ENCODE peak calls at places on chromosomes 7 and 10, in nine cellular contexts. One of them, this sample, is unnamed.

GRCh38 chr7:33853361-33854062 is 51.8 kb upstream of the BMPER start:
- DNase-seq in foreskin fibroblast: peak
- DNase-seq in H9: no peak
- DNase-seq in HFFc6: peak
- DNase-seq in stimulated activated CD8-positive, alpha-beta memory T cell treated with anti-CD3 and anti-CD28 coated beads, Interleukin-7, amount 100 ng/mL, for 1 hour: no peak
- DNase-seq in suprapubic skin: no peak
- DNase-seq in activated CD4-positive, alpha-beta T cell treated with anti-CD3 and anti-CD28 coated beads, Interleukin-2, amount 50 U/mL, for 4 hours: no peak
- DNase-seq in activated T-helper 2 cell treated with anti-CD3 and anti-CD28 coated beads, Interferon-gamma antibody, Interleukin-2, Interleukin-4, amounts not matched to agents 10 μg/mL and 5 μg/mL and 100 μg/mL, durations not matched to agents 14 hours and 24 hours and 36 hours: no peak
- DNase-seq in HT1080: peak
- DNase-seq in this sample: no peak

GRCh38 chr10:1089017-1089689 is 33.0 kb downstream of the WDR37 start:
- DNase-seq in HT1080: no peak
- DNase-seq in H9: no peak
- DNase-seq in foreskin fibroblast: no peak
- DNase-seq in activated CD4-positive, alpha-beta T cell treated with anti-CD3 and anti-CD28 coated beads, Interleukin-2, amount 50 U/mL, for 4 hours: no peak
- DNase-seq in HFFc6: no peak
- DNase-seq in stimulated activated CD8-positive, alpha-beta memory T cell treated with anti-CD3 and anti-CD28 coated beads, Interleukin-7, amount 100 ng/mL, for 1 hour: no peak
- DNase-seq in suprapubic skin: no peak
- DNase-seq in activated T-helper 2 cell treated with anti-CD3 and anti-CD28 coated beads, Interferon-gamma antibody, Interleukin-2, Interleukin-4, amounts not matched to agents 10 μg/mL and 5 μg/mL and 100 μg/mL, durations not matched to agents 14 hours and 24 hours and 36 hours: no peak
- DNase-seq in this sample: no peak

GRCh38 chr7:36280840-36281812 is 108.5 kb upstream of the ANLN start:
- DNase-seq in HT1080: peak
- DNase-seq in activated CD4-positive, alpha-beta T cell treated with anti-CD3 and anti-CD28 coated beads, Interleukin-2, amount 50 U/mL, for 4 hours: no peak
- DNase-seq in HFFc6: peak
- DNase-seq in suprapubic skin: peak
- DNase-seq in foreskin fibroblast: peak
- DNase-seq in activated T-helper 2 cell treated with anti-CD3 and anti-CD28 coated beads, Interferon-gamma antibody, Interleukin-2, Interleukin-4, amounts not matched to agents 10 μg/mL and 5 μg/mL and 100 μg/mL, durations not matched to agents 14 hours and 24 hours and 36 hours: no peak
- DNase-seq in stimulated activated CD8-positive, alpha-beta memory T cell treated with anti-CD3 and anti-CD28 coated beads, Interleukin-7, amount 100 ng/mL, for 1 hour: no peak
- DNase-seq in H9: peak
- DNase-seq in this sample: no peak

GRCh38 chr7:75776295-75776971 is 4.4 kb upstream of the CCL26 start:
- DNase-seq in activated T-helper 2 cell treated with anti-CD3 and anti-CD28 coated beads, Interferon-gamma antibody, Interleukin-2, Interleukin-4, amounts not matched to agents 10 μg/mL and 5 μg/mL and 100 μg/mL, durations not matched to agents 14 hours and 24 hours and 36 hours: peak
- DNase-seq in stimulated activated CD8-positive, alpha-beta memory T cell treated with anti-CD3 and anti-CD28 coated beads, Interleukin-7, amount 100 ng/mL, for 1 hour: peak
- DNase-seq in HT1080: peak
- DNase-seq in foreskin fibroblast: peak
- DNase-seq in activated CD4-positive, alpha-beta T cell treated with anti-CD3 and anti-CD28 coated beads, Interleukin-2, amount 50 U/mL, for 4 hours: peak
- DNase-seq in HFFc6: peak
- DNase-seq in suprapubic skin: no peak
- DNase-seq in H9: no peak
- DNase-seq in this sample: peak

GRCh38 chr7:83872501-83872900 is 223.6 kb upstream of the SEMA3E start:
- DNase-seq in activated CD4-positive, alpha-beta T cell treated with anti-CD3 and anti-CD28 coated beads, Interleukin-2, amount 50 U/mL, for 4 hours: no peak
- DNase-seq in H9: no peak
- DNase-seq in suprapubic skin: no peak
- DNase-seq in HT1080: no peak
- DNase-seq in foreskin fibroblast: no peak
- DNase-seq in activated T-helper 2 cell treated with anti-CD3 and anti-CD28 coated beads, Interferon-gamma antibody, Interleukin-2, Interleukin-4, amounts not matched to agents 10 μg/mL and 5 μg/mL and 100 μg/mL, durations not matched to agents 14 hours and 24 hours and 36 hours: no peak
- DNase-seq in HFFc6: no peak
- DNase-seq in stimulated activated CD8-positive, alpha-beta memory T cell treated with anti-CD3 and anti-CD28 coated beads, Interleukin-7, amount 100 ng/mL, for 1 hour: no peak
- DNase-seq in this sample: no peak

GRCh38 chr7:38027884-38028455 is 107.5 kb downstream of the EPDR1 start:
- DNase-seq in stimulated activated CD8-positive, alpha-beta memory T cell treated with anti-CD3 and anti-CD28 coated beads, Interleukin-7, amount 100 ng/mL, for 1 hour: no peak
- DNase-seq in activated T-helper 2 cell treated with anti-CD3 and anti-CD28 coated beads, Interferon-gamma antibody, Interleukin-2, Interleukin-4, amounts not matched to agents 10 μg/mL and 5 μg/mL and 100 μg/mL, durations not matched to agents 14 hours and 24 hours and 36 hours: no peak
- DNase-seq in HT1080: peak
- DNase-seq in foreskin fibroblast: no peak
- DNase-seq in suprapubic skin: no peak
- DNase-seq in HFFc6: no peak
- DNase-seq in H9: no peak
- DNase-seq in activated CD4-positive, alpha-beta T cell treated with anti-CD3 and anti-CD28 coated beads, Interleukin-2, amount 50 U/mL, for 4 hours: no peak
- DNase-seq in this sample: no peak

GRCh38 chr7:47576031-47576908 is 5.6 kb downstream of the TNS3 start:
- DNase-seq in HT1080: no peak
- DNase-seq in HFFc6: peak
- DNase-seq in suprapubic skin: no peak
- DNase-seq in H9: no peak
- DNase-seq in activated CD4-positive, alpha-beta T cell treated with anti-CD3 and anti-CD28 coated beads, Interleukin-2, amount 50 U/mL, for 4 hours: no peak
- DNase-seq in stimulated activated CD8-positive, alpha-beta memory T cell treated with anti-CD3 and anti-CD28 coated beads, Interleukin-7, amount 100 ng/mL, for 1 hour: no peak
- DNase-seq in activated T-helper 2 cell treated with anti-CD3 and anti-CD28 coated beads, Interferon-gamma antibody, Interleukin-2, Interleukin-4, amounts not matched to agents 10 μg/mL and 5 μg/mL and 100 μg/mL, durations not matched to agents 14 hours and 24 hours and 36 hours: no peak
- DNase-seq in foreskin fibroblast: no peak
- DNase-seq in this sample: no peak

GRCh38 chr10:113283189-113283588 is 269.7 kb upstream of the HABP2 start:
- DNase-seq in activated T-helper 2 cell treated with anti-CD3 and anti-CD28 coated beads, Interferon-gamma antibody, Interleukin-2, Interleukin-4, amounts not matched to agents 10 μg/mL and 5 μg/mL and 100 μg/mL, durations not matched to agents 14 hours and 24 hours and 36 hours: no peak
- DNase-seq in activated CD4-positive, alpha-beta T cell treated with anti-CD3 and anti-CD28 coated beads, Interleukin-2, amount 50 U/mL, for 4 hours: no peak
- DNase-seq in foreskin fibroblast: no peak
- DNase-seq in H9: no peak
- DNase-seq in stimulated activated CD8-positive, alpha-beta memory T cell treated with anti-CD3 and anti-CD28 coated beads, Interleukin-7, amount 100 ng/mL, for 1 hour: no peak
- DNase-seq in HT1080: peak
- DNase-seq in suprapubic skin: no peak
- DNase-seq in HFFc6: no peak
- DNase-seq in this sample: no peak

GRCh38 chr10:130193493-130194193 is 57.5 kb downstream of the GLRX3 start:
- DNase-seq in activated CD4-positive, alpha-beta T cell treated with anti-CD3 and anti-CD28 coated beads, Interleukin-2, amount 50 U/mL, for 4 hours: no peak
- DNase-seq in HT1080: no peak
- DNase-seq in HFFc6: no peak
- DNase-seq in stimulated activated CD8-positive, alpha-beta memory T cell treated with anti-CD3 and anti-CD28 coated beads, Interleukin-7, amount 100 ng/mL, for 1 hour: no peak
- DNase-seq in suprapubic skin: no peak
- DNase-seq in H9: no peak
- DNase-seq in foreskin fibroblast: no peak
- DNase-seq in activated T-helper 2 cell treated with anti-CD3 and anti-CD28 coated beads, Interferon-gamma antibody, Interleukin-2, Interleukin-4, amounts not matched to agents 10 μg/mL and 5 μg/mL and 100 μg/mL, durations not matched to agents 14 hours and 24 hours and 36 hours: no peak
- DNase-seq in this sample: no peak

GRCh38 chr7:55523366-55523765 is 48.9 kb downstream of the VOPP1 start:
- DNase-seq in activated CD4-positive, alpha-beta T cell treated with anti-CD3 and anti-CD28 coated beads, Interleukin-2, amount 50 U/mL, for 4 hours: no peak
- DNase-seq in H9: no peak
- DNase-seq in activated T-helper 2 cell treated with anti-CD3 and anti-CD28 coated beads, Interferon-gamma antibody, Interleukin-2, Interleukin-4, amounts not matched to agents 10 μg/mL and 5 μg/mL and 100 μg/mL, durations not matched to agents 14 hours and 24 hours and 36 hours: no peak
- DNase-seq in HT1080: no peak
- DNase-seq in suprapubic skin: no peak
- DNase-seq in foreskin fibroblast: no peak
- DNase-seq in HFFc6: no peak
- DNase-seq in stimulated activated CD8-positive, alpha-beta memory T cell treated with anti-CD3 and anti-CD28 coated beads, Interleukin-7, amount 100 ng/mL, for 1 hour: no peak
- DNase-seq in this sample: no peak

GRCh38 chr10:122154733-122155366 is 116.2 kb upstream of the BTBD16 start:
- DNase-seq in activated CD4-positive, alpha-beta T cell treated with anti-CD3 and anti-CD28 coated beads, Interleukin-2, amount 50 U/mL, for 4 hours: no peak
- DNase-seq in activated T-helper 2 cell treated with anti-CD3 and anti-CD28 coated beads, Interferon-gamma antibody, Interleukin-2, Interleukin-4, amounts not matched to agents 10 μg/mL and 5 μg/mL and 100 μg/mL, durations not matched to agents 14 hours and 24 hours and 36 hours: no peak
- DNase-seq in suprapubic skin: no peak
- DNase-seq in HFFc6: peak
- DNase-seq in foreskin fibroblast: peak
- DNase-seq in H9: peak
- DNase-seq in stimulated activated CD8-positive, alpha-beta memory T cell treated with anti-CD3 and anti-CD28 coated beads, Interleukin-7, amount 100 ng/mL, for 1 hour: no peak
- DNase-seq in HT1080: no peak
- DNase-seq in this sample: no peak

GRCh38 chr10:7596356-7596755 is 70.4 kb downstream of the ITIH5 start:
- DNase-seq in H9: no peak
- DNase-seq in stimulated activated CD8-positive, alpha-beta memory T cell treated with anti-CD3 and anti-CD28 coated beads, Interleukin-7, amount 100 ng/mL, for 1 hour: no peak
- DNase-seq in HFFc6: no peak
- DNase-seq in foreskin fibroblast: no peak
- DNase-seq in activated CD4-positive, alpha-beta T cell treated with anti-CD3 and anti-CD28 coated beads, Interleukin-2, amount 50 U/mL, for 4 hours: no peak
- DNase-seq in suprapubic skin: no peak
- DNase-seq in activated T-helper 2 cell treated with anti-CD3 and anti-CD28 coated beads, Interferon-gamma antibody, Interleukin-2, Interleukin-4, amounts not matched to agents 10 μg/mL and 5 μg/mL and 100 μg/mL, durations not matched to agents 14 hours and 24 hours and 36 hours: no peak
- DNase-seq in HT1080: no peak
- DNase-seq in this sample: no peak

GRCh38 chr10:10094700-10095099 is 923.0 kb upstream of the CELF2 start:
- DNase-seq in H9: no peak
- DNase-seq in foreskin fibroblast: no peak
- DNase-seq in activated CD4-positive, alpha-beta T cell treated with anti-CD3 and anti-CD28 coated beads, Interleukin-2, amount 50 U/mL, for 4 hours: no peak
- DNase-seq in suprapubic skin: no peak
- DNase-seq in activated T-helper 2 cell treated with anti-CD3 and anti-CD28 coated beads, Interferon-gamma antibody, Interleukin-2, Interleukin-4, amounts not matched to agents 10 μg/mL and 5 μg/mL and 100 μg/mL, durations not matched to agents 14 hours and 24 hours and 36 hours: no peak
- DNase-seq in stimulated activated CD8-positive, alpha-beta memory T cell treated with anti-CD3 and anti-CD28 coated beads, Interleukin-7, amount 100 ng/mL, for 1 hour: no peak
- DNase-seq in HT1080: peak
- DNase-seq in HFFc6: no peak
- DNase-seq in this sample: no peak

GRCh38 chr7:44313016-44313415 is 12.4 kb downstream of the CAMK2B start:
- DNase-seq in stimulated activated CD8-positive, alpha-beta memory T cell treated with anti-CD3 and anti-CD28 coated beads, Interleukin-7, amount 100 ng/mL, for 1 hour: no peak
- DNase-seq in H9: no peak
- DNase-seq in activated T-helper 2 cell treated with anti-CD3 and anti-CD28 coated beads, Interferon-gamma antibody, Interleukin-2, Interleukin-4, amounts not matched to agents 10 μg/mL and 5 μg/mL and 100 μg/mL, durations not matched to agents 14 hours and 24 hours and 36 hours: no peak
- DNase-seq in HT1080: no peak
- DNase-seq in HFFc6: no peak
- DNase-seq in foreskin fibroblast: no peak
- DNase-seq in activated CD4-positive, alpha-beta T cell treated with anti-CD3 and anti-CD28 coated beads, Interleukin-2, amount 50 U/mL, for 4 hours: no peak
- DNase-seq in suprapubic skin: no peak
- DNase-seq in this sample: no peak

GRCh38 chr7:108200326-108200725 is 70.2 kb upstream of the LAMB4 start:
- DNase-seq in foreskin fibroblast: peak
- DNase-seq in H9: no peak
- DNase-seq in HT1080: peak
- DNase-seq in activated CD4-positive, alpha-beta T cell treated with anti-CD3 and anti-CD28 coated beads, Interleukin-2, amount 50 U/mL, for 4 hours: no peak
- DNase-seq in HFFc6: no peak
- DNase-seq in suprapubic skin: no peak
- DNase-seq in stimulated activated CD8-positive, alpha-beta memory T cell treated with anti-CD3 and anti-CD28 coated beads, Interleukin-7, amount 100 ng/mL, for 1 hour: no peak
- DNase-seq in activated T-helper 2 cell treated with anti-CD3 and anti-CD28 coated beads, Interferon-gamma antibody, Interleukin-2, Interleukin-4, amounts not matched to agents 10 μg/mL and 5 μg/mL and 100 μg/mL, durations not matched to agents 14 hours and 24 hours and 36 hours: no peak
- DNase-seq in this sample: no peak

GRCh38 chr10:35420044-35420443 is 83.7 kb downstream of the CCNY start:
- DNase-seq in stimulated activated CD8-positive, alpha-beta memory T cell treated with anti-CD3 and anti-CD28 coated beads, Interleukin-7, amount 100 ng/mL, for 1 hour: no peak
- DNase-seq in H9: no peak
- DNase-seq in HT1080: peak
- DNase-seq in activated T-helper 2 cell treated with anti-CD3 and anti-CD28 coated beads, Interferon-gamma antibody, Interleukin-2, Interleukin-4, amounts not matched to agents 10 μg/mL and 5 μg/mL and 100 μg/mL, durations not matched to agents 14 hours and 24 hours and 36 hours: no peak
- DNase-seq in HFFc6: no peak
- DNase-seq in foreskin fibroblast: peak
- DNase-seq in suprapubic skin: no peak
- DNase-seq in activated CD4-positive, alpha-beta T cell treated with anti-CD3 and anti-CD28 coated beads, Interleukin-2, amount 50 U/mL, for 4 hours: no peak
- DNase-seq in this sample: no peak

GRCh38 chr10:771647-772046 is 82.2 kb upstream of the DIP2C start:
- DNase-seq in foreskin fibroblast: no peak
- DNase-seq in activated T-helper 2 cell treated with anti-CD3 and anti-CD28 coated beads, Interferon-gamma antibody, Interleukin-2, Interleukin-4, amounts not matched to agents 10 μg/mL and 5 μg/mL and 100 μg/mL, durations not matched to agents 14 hours and 24 hours and 36 hours: no peak
- DNase-seq in suprapubic skin: peak
- DNase-seq in H9: no peak
- DNase-seq in HFFc6: no peak
- DNase-seq in stimulated activated CD8-positive, alpha-beta memory T cell treated with anti-CD3 and anti-CD28 coated beads, Interleukin-7, amount 100 ng/mL, for 1 hour: no peak
- DNase-seq in activated CD4-positive, alpha-beta T cell treated with anti-CD3 and anti-CD28 coated beads, Interleukin-2, amount 50 U/mL, for 4 hours: no peak
- DNase-seq in HT1080: no peak
- DNase-seq in this sample: no peak

GRCh38 chr10:121709674-121710073 is 111.4 kb upstream of the FGFR2 start:
- DNase-seq in suprapubic skin: no peak
- DNase-seq in H9: no peak
- DNase-seq in HFFc6: no peak
- DNase-seq in foreskin fibroblast: no peak
- DNase-seq in activated CD4-positive, alpha-beta T cell treated with anti-CD3 and anti-CD28 coated beads, Interleukin-2, amount 50 U/mL, for 4 hours: no peak
- DNase-seq in stimulated activated CD8-positive, alpha-beta memory T cell treated with anti-CD3 and anti-CD28 coated beads, Interleukin-7, amount 100 ng/mL, for 1 hour: no peak
- DNase-seq in HT1080: no peak
- DNase-seq in activated T-helper 2 cell treated with anti-CD3 and anti-CD28 coated beads, Interferon-gamma antibody, Interleukin-2, Interleukin-4, amounts not matched to agents 10 μg/mL and 5 μg/mL and 100 μg/mL, durations not matched to agents 14 hours and 24 hours and 36 hours: no peak
- DNase-seq in this sample: no peak

GRCh38 chr10:83982812-83983211 is 156.5 kb upstream of the GHITM start:
- DNase-seq in foreskin fibroblast: no peak
- DNase-seq in stimulated activated CD8-positive, alpha-beta memory T cell treated with anti-CD3 and anti-CD28 coated beads, Interleukin-7, amount 100 ng/mL, for 1 hour: no peak
- DNase-seq in H9: no peak
- DNase-seq in suprapubic skin: no peak
- DNase-seq in HT1080: no peak
- DNase-seq in HFFc6: no peak
- DNase-seq in activated CD4-positive, alpha-beta T cell treated with anti-CD3 and anti-CD28 coated beads, Interleukin-2, amount 50 U/mL, for 4 hours: no peak
- DNase-seq in activated T-helper 2 cell treated with anti-CD3 and anti-CD28 coated beads, Interferon-gamma antibody, Interleukin-2, Interleukin-4, amounts not matched to agents 10 μg/mL and 5 μg/mL and 100 μg/mL, durations not matched to agents 14 hours and 24 hours and 36 hours: no peak
- DNase-seq in this sample: no peak

GRCh38 chr10:30284860-30285594 is 64.1 kb downstream of the MTPAP start:
- DNase-seq in H9: no peak
- DNase-seq in foreskin fibroblast: peak
- DNase-seq in activated CD4-positive, alpha-beta T cell treated with anti-CD3 and anti-CD28 coated beads, Interleukin-2, amount 50 U/mL, for 4 hours: no peak
- DNase-seq in HT1080: peak
- DNase-seq in stimulated activated CD8-positive, alpha-beta memory T cell treated with anti-CD3 and anti-CD28 coated beads, Interleukin-7, amount 100 ng/mL, for 1 hour: no peak
- DNase-seq in suprapubic skin: no peak
- DNase-seq in HFFc6: peak
- DNase-seq in activated T-helper 2 cell treated with anti-CD3 and anti-CD28 coated beads, Interferon-gamma antibody, Interleukin-2, Interleukin-4, amounts not matched to agents 10 μg/mL and 5 μg/mL and 100 μg/mL, durations not matched to agents 14 hours and 24 hours and 36 hours: no peak
- DNase-seq in this sample: no peak

GRCh38 chr10:122254831-122255230 is 16.3 kb upstream of the BTBD16 start:
- DNase-seq in H9: no peak
- DNase-seq in foreskin fibroblast: no peak
- DNase-seq in HT1080: no peak
- DNase-seq in activated T-helper 2 cell treated with anti-CD3 and anti-CD28 coated beads, Interferon-gamma antibody, Interleukin-2, Interleukin-4, amounts not matched to agents 10 μg/mL and 5 μg/mL and 100 μg/mL, durations not matched to agents 14 hours and 24 hours and 36 hours: no peak
- DNase-seq in suprapubic skin: peak
- DNase-seq in stimulated activated CD8-positive, alpha-beta memory T cell treated with anti-CD3 and anti-CD28 coated beads, Interleukin-7, amount 100 ng/mL, for 1 hour: no peak
- DNase-seq in HFFc6: no peak
- DNase-seq in activated CD4-positive, alpha-beta T cell treated with anti-CD3 and anti-CD28 coated beads, Interleukin-2, amount 50 U/mL, for 4 hours: no peak
- DNase-seq in this sample: no peak

GRCh38 chr7:27201231-27202017 is 1.5 kb upstream of the HOXA13 start:
- DNase-seq in HT1080: no peak
- DNase-seq in activated T-helper 2 cell treated with anti-CD3 and anti-CD28 coated beads, Interferon-gamma antibody, Interleukin-2, Interleukin-4, amounts not matched to agents 10 μg/mL and 5 μg/mL and 100 μg/mL, durations not matched to agents 14 hours and 24 hours and 36 hours: no peak
- DNase-seq in HFFc6: no peak
- DNase-seq in foreskin fibroblast: no peak
- DNase-seq in stimulated activated CD8-positive, alpha-beta memory T cell treated with anti-CD3 and anti-CD28 coated beads, Interleukin-7, amount 100 ng/mL, for 1 hour: no peak
- DNase-seq in suprapubic skin: peak
- DNase-seq in H9: peak
- DNase-seq in activated CD4-positive, alpha-beta T cell treated with anti-CD3 and anti-CD28 coated beads, Interleukin-2, amount 50 U/mL, for 4 hours: no peak
- DNase-seq in this sample: no peak